ENCODE peak calls at places on chromosomes 1 and 21, in five cellular contexts. K, F, R, O and V are unnamed samples.

GRCh38 chr1:178172939-178173338 is 79.0 kb downstream of the RASAL2 start:
- DNase-seq in K (no peak), F (no peak), R (no peak), O (no peak), V (no peak)

GRCh38 chr1:220338759-220339158 is 66.5 kb upstream of the RAB3GAP2 start:
- DNase-seq in K (no peak), F (no peak), R (no peak), O (no peak), V (no peak)

GRCh38 chr1:17304827-17305177 is 3.2 kb upstream of the PADI4 start:
- DNase-seq in K (no peak), F (no peak), R (no peak), O (no peak), V (no peak)

GRCh38 chr1:167538657-167539056 is 14.9 kb downstream of the CREG1 start:
- DNase-seq in K (no peak), F (no peak), R (no peak), O (no peak), V (no peak)

GRCh38 chr1:150017206-150017750 is 6.8 kb upstream of the OTUD7B start:
- DNase-seq in K (peak; percentile 46), F (no peak), R (no peak), O (no peak), V (no peak)

GRCh38 chr1:38029081-38029681 is 16.6 kb downstream of the UTP11 start:
- DNase-seq in K (no peak), F (no peak), R (no peak), O (no peak), V (no peak)

GRCh38 chr1:3244539-3245315 is 175.7 kb downstream of the PRDM16 start:
- DNase-seq in K (no peak), F (no peak), R (no peak), O (no peak), V (no peak)

GRCh38 chr1:63033211-63033610 is 249.3 kb downstream of the ATG4C start:
- DNase-seq in K (no peak), F (no peak), R (no peak), O (no peak), V (no peak)

GRCh38 chr1:200367841-200368534 is 41.8 kb downstream of the ZNF281 start:
- DNase-seq in K (no peak), F (no peak), R (no peak), O (no peak), V (peak; percentile 85)

GRCh38 chr1:37931148-37931492 is 15.7 kb downstream of the INPP5B start:
- DNase-seq in K (peak; percentile 31), F (no peak), R (no peak), O (no peak), V (no peak)

GRCh38 chr1:197024460-197024859 is 42.6 kb downstream of the F13B start:
- DNase-seq in K (no peak), F (no peak), R (no peak), O (no peak), V (peak; percentile 10)

GRCh38 chr1:22437573-22437972 is 14.1 kb upstream of the ZBTB40 start:
- DNase-seq in K (no peak), F (no peak), R (no peak), O (no peak), V (no peak)

GRCh38 chr1:167121375-167122120 is 27.7 kb downstream of the STYXL2 start:
- DNase-seq in K (peak; percentile 87), F (peak; percentile 18), R (no peak), O (no peak), V (no peak)

GRCh38 chr1:159705251-159705910 is 9.0 kb downstream of the CRP start:
- DNase-seq in K (no peak), F (no peak), R (no peak), O (no peak), V (no peak)

GRCh38 chr1:3599816-3600215 is 11.5 kb downstream of the MEGF6 start:
- DNase-seq in K (no peak), F (no peak), R (no peak), O (no peak), V (no peak)

GRCh38 chr1:21764615-21765423 is 18.1 kb downstream of the USP48 start:
- DNase-seq in K (no peak), F (no peak), R (no peak), O (peak; percentile 65), V (peak; percentile 79)

GRCh38 chr1:111052246-111052645 is 87.6 kb downstream of the DRAM2 start:
- DNase-seq in K (no peak), F (no peak), R (no peak), O (no peak), V (peak; percentile 1)

GRCh38 chr1:208089971-208090755 is 154.0 kb downstream of the PLXNA2 start:
- DNase-seq in K (no peak), F (no peak), R (no peak), O (peak; percentile 54), V (no peak)

GRCh38 chr1:90564164-90564563 is 152.9 kb downstream of the BARHL2 start:
- DNase-seq in K (no peak), F (no peak), R (no peak), O (no peak), V (no peak)

GRCh38 chr1:211843018-211843417 is 12.5 kb upstream of the LPGAT1 start:
- DNase-seq in K (no peak), F (no peak), R (no peak), O (no peak), V (no peak)

GRCh38 chr1:92538048-92538412 is 51.3 kb upstream of the GFI1 start:
- DNase-seq in K (no peak), F (no peak), R (no peak), O (no peak), V (no peak)

GRCh38 chr1:47536646-47537118 is 98.8 kb downstream of the FOXD2 start:
- DNase-seq in K (peak; percentile 54), F (no peak), R (no peak), O (no peak), V (no peak)

GRCh38 chr21:34821717-34822116 is 152.9 kb downstream of the CLIC6 start:
- DNase-seq in K (no peak), F (no peak), R (no peak), O (no peak), V (no peak)

GRCh38 chr1:154445040-154445472 is 39.9 kb downstream of the IL6R start:
- DNase-seq in K (no peak), F (no peak), R (no peak), O (no peak), V (no peak)

GRCh38 chr1:51735746-51736254 is 118.9 kb downstream of the OSBPL9 start:
- DNase-seq in K (no peak), F (no peak), R (no peak), O (no peak), V (no peak)
- H3K4me3 ChIP-seq in K (no peak overlapping the region), F (no peak overlapping the region), R (no peak overlapping the region), O (no peak overlapping the region), V (no peak overlapping the region)

GRCh38 chr1:26694185-26694572 is 1.6 kb upstream of the ARID1A start:
- DNase-seq in K (no peak), F (no peak), R (no peak), O (no peak), V (no peak)
- H3K4me3 ChIP-seq in K (no peak overlapping the region), F (peak overlapping the region; percentile 64), R (peak overlapping the region; percentile 84), O (no peak overlapping the region), V (no peak overlapping the region)

GRCh38 chr1:201898240-201898894 is 9.7 kb downstream of the SHISA4 start:
- DNase-seq in K (no peak), F (no peak), R (no peak), O (no peak), V (no peak)

GRCh38 chr1:201896951-201897391 is 8.3 kb downstream of the SHISA4 start:
- DNase-seq in K (peak; percentile 44), F (no peak), R (no peak), O (peak; percentile 70), V (no peak)

GRCh38 chr1:201895120-201895665 is 6.5 kb downstream of the SHISA4 start:
- DNase-seq in K (no peak), F (no peak), R (no peak), O (no peak), V (no peak)

GRCh38 chr1:201894343-201895119 is 5.8 kb downstream of the SHISA4 start:
- DNase-seq in K (no peak), F (no peak), R (no peak), O (no peak), V (no peak)

GRCh38 chr1:201895913-201896807 is 7.5 kb downstream of the SHISA4 start:
- DNase-seq in K (peak; percentile 92), F (peak; percentile 78), R (peak; percentile 71), O (peak; percentile 92), V (peak; percentile 67)
- H3K4me3 ChIP-seq in K (no peak overlapping the region), F (no peak overlapping the region), R (no peak overlapping the region), O (no peak overlapping the region), V (no peak overlapping the region)

GRCh38 chr21:33196956-33197374 is 32.8 kb upstream of the IFNAR2 start:
- DNase-seq in K (peak; percentile 63), F (peak; percentile 68), R (peak; percentile 55), O (peak; percentile 44), V (peak; percentile 7)
- H3K4me3 ChIP-seq in K (no peak overlapping the region), F (peak overlapping the region; percentile 13), R (no peak overlapping the region), O (no peak overlapping the region), V (no peak overlapping the region)

GRCh38 chr1:41621256-41621655 is 136.8 kb upstream of the EDN2 start:
- DNase-seq in K (no peak), F (no peak), R (no peak), O (no peak), V (no peak)

GRCh38 chr1:41621791-41622190 is 137.3 kb upstream of the EDN2 start:
- DNase-seq in K (no peak), F (no peak), R (no peak), O (no peak), V (no peak)

GRCh38 chr1:41622859-41623732 is 138.6 kb upstream of the EDN2 start:
- DNase-seq in K (no peak), F (no peak), R (no peak), O (no peak), V (no peak)

GRCh38 chr1:41623736-41624135 is 139.3 kb upstream of the EDN2 start:
- DNase-seq in K (no peak), F (no peak), R (no peak), O (no peak), V (no peak)

DNA sequence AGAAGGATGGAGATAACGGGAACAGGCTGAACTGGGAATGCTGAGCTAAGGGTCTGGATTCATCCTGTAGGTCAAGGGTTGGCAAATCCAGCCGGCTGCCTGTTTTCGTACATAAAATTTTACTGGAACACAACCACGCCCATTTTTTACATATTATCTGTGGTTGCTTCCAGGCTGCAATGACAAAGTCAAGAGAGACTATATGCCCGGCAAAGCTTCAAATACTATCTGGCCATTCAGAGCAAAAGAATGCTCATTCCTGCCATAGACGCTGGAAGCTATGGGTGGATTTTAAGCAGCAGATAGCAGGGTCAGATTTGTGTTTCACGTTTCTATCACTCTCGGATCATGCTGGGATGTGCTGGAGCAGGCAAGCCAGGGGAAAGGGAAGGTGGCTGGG is 137.9 kb upstream of the EDN2 start:
- DNase-seq in K (no peak), F (no peak), R (no peak), O (no peak), V (no peak)
- H3K4me3 ChIP-seq in K (no peak overlapping the region), F (no peak overlapping the region), R (no peak overlapping the region), O (no peak overlapping the region), V (no peak overlapping the region)

DNA sequence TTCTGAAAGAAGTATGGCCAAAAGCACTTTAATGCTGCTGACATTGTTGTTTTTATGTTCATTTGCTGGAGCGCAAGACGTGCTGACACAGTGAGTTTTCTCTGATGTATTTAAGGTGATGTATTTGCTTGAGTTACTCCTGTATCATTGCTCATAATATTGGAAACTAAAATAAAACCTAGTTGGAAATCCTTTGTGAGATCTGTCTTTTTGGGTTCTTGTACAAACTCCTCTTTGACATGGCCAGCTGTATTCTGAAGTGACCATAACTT is 6.0 kb upstream of the MIIP start:
- DNase-seq in K (no peak), F (no peak), R (no peak), O (no peak), V (no peak)
- H3K4me3 ChIP-seq in K (no peak overlapping the region), F (no peak overlapping the region), R (no peak overlapping the region), O (no peak overlapping the region), V (no peak overlapping the region)

GRCh38 chr1:78080767-78081166 is 35.0 kb downstream of the GIPC2 start:
- DNase-seq in K (no peak), F (no peak), R (no peak), O (no peak), V (no peak)
- H3K4me3 ChIP-seq in K (no peak overlapping the region), F (no peak overlapping the region), R (no peak overlapping the region), O (no peak overlapping the region), V (no peak overlapping the region)